ENCODE peak calls at places on chromosomes 13 and 19, in ten cellular contexts. T is fibroblast of lung, Y is tibial artery, Z is stomach, E is fibroblast of mammary gland, G is neural progenitor cell, C is AG04450, P is GM13977, Q is body of pancreas, U is HCT116. X is an unnamed sample.

GRCh38 chr13:112901951-112902651 is 66.9 kb upstream of the MCF2L start:
- DNase-seq in Z (peak), T (no peak), G (no peak), U (no peak), E (no peak), P (no peak), C (no peak), Q (peak), Y (no peak), X (no peak)

GRCh38 chr19:49421039-49421877 is 2.0 kb downstream of the PTH2 start:
- DNase-seq in Y (peak), Q (peak), U (no peak), C (no peak), E (peak), T (peak), G (peak), P (peak), Z (peak), X (peak)

GRCh38 chr19:6718741-6719539 is 1.5 kb downstream of the C3 start:
- DNase-seq in Z (no peak), T (no peak), C (no peak), G (peak), E (peak), Q (peak), Y (no peak), P (peak), U (peak), X (no peak)

GRCh38 chr19:48190288-48191284 is 20.1 kb downstream of the ZSWIM9 start:
- DNase-seq in P (peak), G (peak), Y (no peak), T (peak), E (peak), Z (peak), U (peak), C (peak), Q (peak), X (peak)

GRCh38 chr13:48505597-48506091 is 27.2 kb downstream of the RCBTB2 start:
- DNase-seq in U (no peak), Z (no peak), Y (peak), Q (peak), E (no peak), T (no peak), P (peak), G (no peak), C (peak), X (no peak)

GRCh38 chr13:98450495-98451167 is 126.3 kb downstream of the STK24 start:
- DNase-seq in Y (no peak), Q (no peak), Z (no peak), C (no peak), U (no peak), G (no peak), P (no peak), T (peak), E (no peak), X (peak)

GRCh38 chr19:40697007-40697406 is 6.6 kb upstream of the NUMBL start:
- DNase-seq in U (no peak), Q (no peak), C (no peak), Z (no peak), T (no peak), P (no peak), Y (no peak), E (no peak), G (no peak), X (no peak)

GRCh38 chr13:110426745-110427144 is 119.7 kb downstream of the COL4A2 start:
- DNase-seq in T (no peak), C (no peak), E (no peak), Z (no peak), Y (no peak), P (no peak), U (no peak), G (no peak), Q (no peak), X (no peak)

GRCh38 chr13:78820541-78820940 is 161.6 kb upstream of the OBI1 start:
- DNase-seq in Z (no peak), Y (no peak), U (no peak), P (no peak), E (no peak), Q (no peak), C (no peak), T (no peak), G (peak), X (no peak)

GRCh38 chr19:40219721-40220276 is 1.6 kb upstream of the TTC9B start:
- DNase-seq in C (no peak), G (no peak), Q (no peak), Y (no peak), E (peak), P (no peak), Z (no peak), T (peak), U (peak), X (no peak)

GRCh38 chr13:25733696-25734435 is 317.9 kb downstream of the SHISA2 start:
- DNase-seq in G (no peak), Z (no peak), U (no peak), Y (no peak), P (no peak), T (peak), E (no peak), C (no peak), Q (no peak), X (no peak)

GRCh38 chr13:32988588-32989256 is 27.5 kb upstream of the KL start:
- DNase-seq in Z (no peak), E (peak), Q (no peak), T (no peak), G (no peak), C (no peak), U (no peak), P (peak), Y (no peak), X (no peak)

GRCh38 chr13:112055417-112056206 is 11.3 kb upstream of the SOX1 start:
- DNase-seq in Q (no peak), T (no peak), U (no peak), Z (no peak), C (no peak), P (no peak), E (no peak), G (peak), Y (no peak), X (no peak)

GRCh38 chr13:96925869-96926628 is 68.2 kb downstream of the OXGR1 start:
- DNase-seq in E (no peak), Y (no peak), G (no peak), C (no peak), U (no peak), T (no peak), Z (no peak), Q (peak), P (no peak), X (no peak)

GRCh38 chr19:7690779-7691258 is 10.2 kb downstream of the TRAPPC5 start:
- DNase-seq in Q (no peak), E (no peak), Z (no peak), G (no peak), T (no peak), U (no peak), C (no peak), P (no peak), Y (no peak), X (no peak)

GRCh38 chr19:2804156-2805004 is 15.3 kb upstream of the ZNF554 start:
- DNase-seq in E (no peak), Y (no peak), P (no peak), C (no peak), Q (no peak), G (no peak), U (no peak), Z (no peak), T (no peak), X (no peak)

GRCh38 chr19:35306473-35307246 is 14.7 kb downstream of the MAG start:
- DNase-seq in G (peak), C (no peak), Z (no peak), T (no peak), E (no peak), P (peak), U (no peak), Y (no peak), Q (no peak), X (peak)

GRCh38 chr19:46753420-46754155 is 7.3 kb upstream of the STRN4 start:
- DNase-seq in Q (peak), C (no peak), G (peak), Y (peak), P (peak), E (peak), T (no peak), U (no peak), Z (peak), X (peak)

GRCh38 chr13:61029064-61029463 is 386.6 kb downstream of the PCDH20 start:
- DNase-seq in P (no peak), U (no peak), T (no peak), E (no peak), Z (no peak), C (no peak), G (no peak), Y (no peak), Q (no peak), X (no peak)

GRCh38 chr13:110233682-110234280 is 73.2 kb downstream of the COL4A1 start:
- DNase-seq in T (no peak), U (no peak), Z (no peak), G (no peak), E (peak), Q (no peak), Y (no peak), C (no peak), P (no peak), X (no peak)

GRCh38 chr19:11361037-11361770 is 6.0 kb downstream of the PLPPR2 start:
- DNase-seq in U (no peak), Z (peak), C (no peak), G (peak), Q (peak), T (no peak), P (no peak), E (no peak), Y (no peak), X (peak)

GRCh38 chr19:2391118-2391725 is 31.2 kb downstream of the TMPRSS9 start:
- DNase-seq in E (peak), Z (peak), Y (no peak), G (peak), T (peak), U (peak), P (peak), C (peak), Q (peak), X (peak)

GRCh38 chr13:113357529-113357928 is 6.4 kb downstream of the GRTP1 start:
- DNase-seq in G (no peak), C (peak), Y (no peak), E (peak), Z (no peak), Q (no peak), P (no peak), U (no peak), T (peak), X (no peak)

GRCh38 chr13:110354209-110354627 is 47.1 kb downstream of the COL4A2 start:
- DNase-seq in U (no peak), T (no peak), G (no peak), Z (no peak), P (no peak), Y (no peak), Q (no peak), C (no peak), E (no peak), X (no peak)

GRCh38 chr13:51955281-51955771 is 55.9 kb downstream of the ATP7B start:
- DNase-seq in E (no peak), Q (no peak), P (no peak), T (peak), G (no peak), Z (no peak), C (no peak), Y (no peak), U (no peak), X (no peak)

GRCh38 chr13:20547479-20547908 is 19.5 kb upstream of the IFT88 start:
- DNase-seq in G (no peak), T (no peak), Y (no peak), Z (no peak), E (no peak), P (no peak), Q (no peak), U (no peak), C (no peak), X (no peak)

GRCh38 chr19:558770-559439 is 13.5 kb upstream of the BSG start:
- DNase-seq in Q (no peak), Y (no peak), C (no peak), U (no peak), P (no peak), Z (peak), T (no peak), G (no peak), E (no peak), X (no peak)

GRCh38 chr13:112722433-112723250 is 32.8 kb downstream of the ATP11A start:
- DNase-seq in Q (peak), Y (no peak), G (no peak), U (peak), C (peak), P (no peak), Z (peak), T (peak), E (peak), X (no peak)

GRCh38 chr13:112391747-112392146 is 15.6 kb downstream of the SPACA7 start:
- DNase-seq in Q (no peak), P (no peak), G (no peak), T (no peak), E (no peak), Z (no peak), C (no peak), U (no peak), Y (no peak), X (no peak)

GRCh38 chr13:46475586-46475991 is 77.4 kb upstream of the LRCH1 start:
- DNase-seq in U (no peak), P (no peak), Y (peak), Q (no peak), T (peak), C (no peak), G (no peak), E (peak), Z (no peak), X (no peak)

GRCh38 chr13:50722437-50723125 is 120.9 kb downstream of the DLEU7 start:
- DNase-seq in U (no peak), P (no peak), E (no peak), G (no peak), Y (no peak), C (no peak), Z (no peak), Q (no peak), T (peak), X (no peak)

GRCh38 chr13:110382229-110382628 is 75.1 kb downstream of the COL4A2 start:
- DNase-seq in Q (no peak), P (no peak), Z (no peak), Y (no peak), G (no peak), T (peak), C (no peak), E (peak), U (no peak), X (no peak)

GRCh38 chr13:99087954-99088491 is 110.2 kb upstream of the DOCK9 start:
- DNase-seq in Q (peak), Z (no peak), P (no peak), C (no peak), U (no peak), G (peak), T (no peak), E (no peak), Y (no peak), X (no peak)

GRCh38 chr19:2455481-2456300 is 1.1 kb downstream of the LMNB2 start:
- DNase-seq in C (no peak), Z (peak), G (peak), E (no peak), U (no peak), T (no peak), P (peak), Q (peak), Y (no peak), X (no peak)

GRCh38 chr13:49935171-49936084 is 712 bp downstream of the SPRYD7 start:
- DNase-seq in Y (peak), C (no peak), Z (peak), T (peak), G (peak), U (peak), Q (peak), E (peak), P (peak), X (peak)

DNA sequence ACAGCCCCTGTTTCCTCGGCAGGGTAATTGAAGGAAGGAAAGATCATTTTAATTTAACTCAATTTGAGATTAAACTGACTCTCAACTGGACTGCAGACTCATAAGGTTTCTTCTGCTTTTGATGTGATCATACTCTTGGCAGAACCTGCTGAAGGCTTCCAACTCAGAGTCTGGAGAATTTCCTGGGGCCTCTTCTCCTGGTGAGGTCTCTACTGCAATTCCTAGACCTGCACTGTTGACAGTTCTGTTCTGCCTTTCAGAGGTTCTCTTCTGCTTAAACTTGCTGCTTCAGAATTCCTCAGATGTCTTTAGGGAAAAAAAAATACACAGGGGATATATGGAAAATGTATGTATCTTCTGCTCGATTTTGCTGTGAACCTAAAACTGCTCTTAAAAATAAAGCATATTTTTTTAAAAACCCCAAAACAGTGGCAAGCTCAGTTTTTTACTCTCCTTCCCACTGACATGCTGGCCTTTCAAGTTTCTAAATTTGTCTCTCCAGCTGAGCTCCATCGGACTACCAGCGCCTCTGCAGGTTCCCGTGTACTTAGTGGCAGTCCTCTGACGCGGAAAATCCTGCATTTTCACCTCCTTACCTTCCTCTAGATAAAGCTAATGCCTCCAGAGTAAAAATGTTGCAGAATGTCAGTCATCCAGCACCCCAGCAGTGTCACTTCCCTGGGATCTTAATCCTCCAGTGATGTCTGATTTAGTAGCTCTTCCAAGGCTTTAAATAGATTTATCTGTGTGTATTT is 733.5 kb upstream of the SGCG start:
- DNase-seq in P (no peak), C (no peak), Q (no peak), E (no peak), Z (no peak), G (peak), U (no peak), T (no peak), Y (no peak), X (no peak)
- TF ChIP-seq CTCF in P (no peak), C (no peak), Q (no peak), E (no peak), Z (no peak), G (no peak), U (no peak), T (no peak), Y (no peak), X (no peak)

GRCh38 chr19:13604902-13605586 is 98.8 kb upstream of the CACNA1A start:
- DNase-seq in P (no peak), U (no peak), G (no peak), Y (no peak), T (no peak), C (no peak), Q (no peak), E (no peak), Z (no peak), X (no peak)
- TF ChIP-seq CTCF in P (no peak), U (no peak), G (no peak), Y (no peak), T (no peak), C (no peak), Q (no peak), E (no peak), Z (no peak), X (no peak)

DNA sequence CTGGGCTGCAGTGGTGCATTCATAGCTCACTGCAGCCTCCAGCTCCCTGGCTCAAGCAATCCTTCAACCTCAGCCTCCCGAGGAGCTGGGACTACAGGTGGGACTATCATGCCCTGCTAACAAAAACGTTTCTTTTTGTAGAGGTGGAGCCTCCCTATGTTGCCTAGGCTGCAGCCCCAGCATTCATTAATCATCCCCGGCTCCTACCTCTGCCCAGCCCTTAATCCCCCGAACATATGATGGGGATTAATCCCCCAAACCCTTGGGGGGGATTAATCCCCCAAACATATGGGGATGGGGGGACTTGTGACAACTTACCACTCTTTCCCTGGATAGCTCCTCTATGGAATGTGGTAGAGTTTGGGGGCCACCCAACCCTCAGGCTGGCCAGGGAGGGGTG is 45.9 kb downstream of the SUGP2 start:
- DNase-seq in Z (no peak), Y (no peak), Q (no peak), U (no peak), G (no peak), E (no peak), C (no peak), T (no peak), P (no peak), X (no peak)
- TF ChIP-seq CTCF in Z (no peak), Y (no peak), Q (no peak), U (no peak), G (no peak), E (no peak), C (no peak), T (no peak), P (no peak), X (no peak)

DNA sequence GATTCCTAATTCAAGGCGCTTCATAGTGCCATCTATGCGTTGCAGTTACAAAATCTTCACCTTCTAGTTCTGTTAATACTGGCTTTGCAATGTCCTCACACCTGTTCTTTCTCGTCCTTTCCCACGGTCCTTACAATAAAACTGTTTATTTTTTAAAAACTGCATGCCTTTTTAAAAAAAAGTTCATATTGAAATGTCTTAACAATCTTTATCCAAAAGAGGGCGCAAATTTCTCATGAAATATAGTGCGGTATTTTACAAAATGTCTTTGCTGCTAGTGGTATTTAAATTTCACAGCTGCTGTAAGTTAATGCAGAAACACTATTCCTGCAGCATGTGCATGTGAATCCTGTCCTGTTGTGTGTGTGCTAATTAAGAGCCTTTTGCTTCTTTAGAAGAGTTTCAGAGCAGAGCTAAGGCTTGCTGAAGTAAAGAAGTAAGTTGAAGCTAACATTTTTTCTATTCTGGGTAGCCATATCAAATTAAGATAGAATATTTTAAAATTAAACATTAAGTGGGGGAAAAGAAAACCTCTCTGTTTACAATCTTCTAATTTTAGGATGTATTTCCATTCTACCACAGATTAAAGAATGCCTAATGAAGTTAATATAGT is 15.8 kb upstream of the CLDN10 start:
- DNase-seq in C (no peak), G (no peak), T (no peak), Q (peak), E (peak), P (no peak), Z (no peak), Y (no peak), U (peak), X (no peak)
- TF ChIP-seq CTCF in C (peak), G (peak), T (no peak), Q (peak), E (peak), P (peak), Z (peak), Y (peak), U (peak), X (peak)